ENCODE peak calls at places on chromosome 12, in four cellular contexts. V is psoas muscle; U is activated effector memory CD4-positive, alpha-beta T cell treated with anti-CD3 and anti-CD28 coated beads, Interleukin-2, amount 50 U/mL, for 16 hours; N is OCI-LY7. E is an unnamed sample.
A peak's percentile ranks its signal among the peaks of the same experiment; 100 is the strongest.

GRCh38 chr12:89706551-89707348 is 1.9 kb downstream of the ATP2B1 start:
- DNase-seq in V (peak; percentile 14), U (peak; percentile 66), N (peak; percentile 21), E (no peak)

GRCh38 chr12:95790912-95791849 is 617 bp upstream of the NTN4 start:
- DNase-seq in V (peak; percentile 26), U (peak; percentile 71), N (no peak), E (peak; percentile 55)

GRCh38 chr12:20004951-20005350 is 363.4 kb upstream of the PDE3A start:
- DNase-seq in V (no peak), U (no peak), N (no peak), E (no peak)

GRCh38 chr12:51869490-51869865 is 18.4 kb upstream of the ANKRD33 start:
- DNase-seq in V (no peak), U (no peak), N (no peak), E (no peak)

GRCh38 chr12:6323340-6323994 is 13.0 kb downstream of the PLEKHG6 start:
- DNase-seq in V (peak; percentile 70), U (peak; percentile 72), N (peak; percentile 77), E (peak; percentile 53)

GRCh38 chr12:98645572-98646067 is 530 bp downstream of the APAF1 start:
- DNase-seq in V (no peak), U (no peak), N (peak; percentile 36), E (no peak)

GRCh38 chr12:81811066-81811777 is 52.1 kb upstream of the PPFIA2 start:
- DNase-seq in V (no peak), U (no peak), N (no peak), E (no peak)

GRCh38 chr12:5186715-5187114 is 143.0 kb downstream of the KCNA5 start:
- DNase-seq in V (no peak), U (no peak), N (no peak), E (no peak)

GRCh38 chr12:130870442-130871285 is 1.2 kb upstream of the RAN start:
- DNase-seq in V (peak; percentile 75), U (peak; percentile 88), N (peak; percentile 95), E (peak; percentile 70)

GRCh38 chr12:70661762-70662161 is 24.5 kb upstream of the PTPRB start:
- DNase-seq in V (no peak), U (no peak), N (no peak), E (no peak)

GRCh38 chr12:108043750-108044149 is 85.3 kb upstream of the WSCD2 start:
- DNase-seq in V (no peak), U (no peak), N (no peak), E (no peak)

GRCh38 chr12:27343255-27344000 is 10.8 kb downstream of the BMAL2 start:
- DNase-seq in V (no peak), U (no peak), N (no peak), E (no peak)

GRCh38 chr12:65818454-65819382 is 5.6 kb upstream of the HMGA2 start:
- DNase-seq in V (no peak), U (no peak), N (no peak), E (no peak)

GRCh38 chr12:73632191-73632590 is 905.4 kb upstream of the ATXN7L3B start:
- DNase-seq in V (no peak), U (no peak), N (no peak), E (no peak)

GRCh38 chr12:120696599-120696998 is 9.7 kb downstream of the MLEC start:
- DNase-seq in V (no peak), U (no peak), N (no peak), E (no peak)

GRCh38 chr12:79841248-79841877 is 93.5 kb downstream of the PPP1R12A start:
- DNase-seq in V (no peak), U (no peak), N (no peak), E (no peak)

GRCh38 chr12:69161835-69162234 is 77.5 kb upstream of the CPSF6 start:
- DNase-seq in V (no peak), U (peak; percentile 76), N (no peak), E (no peak)

GRCh38 chr12:131380220-131380957 is 330.5 kb upstream of the SFSWAP start:
- DNase-seq in V (no peak), U (no peak), N (no peak), E (no peak)

GRCh38 chr12:132323171-132324010 is 6.0 kb downstream of the GALNT9 start:
- DNase-seq in V (no peak), U (no peak), N (no peak), E (no peak)

GRCh38 chr12:101839324-101840283 is 8.8 kb upstream of the GNPTAB start:
- DNase-seq in V (peak; percentile 34), U (peak; percentile 84), N (peak; percentile 75), E (no peak)

GRCh38 chr12:49231881-49232650 is 32.8 kb upstream of the TUBA1C start:
- DNase-seq in V (no peak), U (no peak), N (no peak), E (no peak)

GRCh38 chr12:124024263-124024678 is 51.3 kb downstream of the ZNF664 start:
- DNase-seq in V (no peak), U (no peak), N (no peak), E (no peak)

GRCh38 chr12:111643428-111643826 is 42.3 kb downstream of the BRAP start:
- DNase-seq in V (no peak), U (no peak), N (no peak), E (no peak)

GRCh38 chr12:54143233-54143986 is 45.4 kb downstream of the SMUG1 start:
- DNase-seq in V (no peak), U (no peak), N (no peak), E (no peak)

GRCh38 chr12:124479680-124480468 is 87.5 kb downstream of the NCOR2 start:
- DNase-seq in V (peak; percentile 20), U (no peak), N (no peak), E (peak; percentile 49)

GRCh38 chr12:25723286-25723685 is 170.2 kb upstream of the LMNTD1 start:
- DNase-seq in V (no peak), U (no peak), N (no peak), E (no peak)